ENCODE peak calls at places on chromosomes 5 and 9, in seven cellular contexts. B is K562, X is GM23338, J is IMR-90, C is mesendoderm, W is PC-9, N is DND-41. A is an unnamed sample.
A peak's percentile ranks its signal among the peaks of the same experiment; 100 is the strongest.

GRCh38 chr5:60586307-60586901 is 113.6 kb downstream of the DEPDC1B start:
- DNase-seq in X (peak; percentile 33), C (peak; percentile 5), W (no peak), J (peak; percentile 50), B (no peak), N (no peak), A (peak; percentile 68)

GRCh38 chr9:91678807-91679206 is 255.2 kb upstream of the NFIL3 start:
- DNase-seq in C (peak; percentile 44), W (no peak), B (no peak), J (no peak), X (peak; percentile 28), N (no peak), A (no peak)

GRCh38 chr5:676699-677076 is 16.5 kb downstream of the TPPP start:
- DNase-seq in J (no peak), N (no peak), X (no peak), C (no peak), W (no peak), B (no peak), A (no peak)

GRCh38 chr5:39164016-39164415 is 55.3 kb downstream of the FYB1 start:
- DNase-seq in W (no peak), B (no peak), X (no peak), C (no peak), N (peak; percentile 70), J (no peak), A (no peak)

GRCh38 chr9:2178034-2178734 is 163.0 kb downstream of the SMARCA2 start:
- DNase-seq in C (peak; percentile 26), W (no peak), X (no peak), B (no peak), J (no peak), N (no peak), A (no peak)

GRCh38 chr9:125099816-125100215 is 43.5 kb downstream of the SCAI start:
- DNase-seq in J (no peak), W (no peak), N (no peak), C (no peak), B (no peak), X (no peak), A (no peak)

GRCh38 chr5:1754531-1755220 is 45.0 kb downstream of the MRPL36 start:
- DNase-seq in W (no peak), B (no peak), X (no peak), N (no peak), J (no peak), C (no peak), A (no peak)

GRCh38 chr5:74179183-74179582 is 461.3 kb downstream of the ENC1 start:
- DNase-seq in X (no peak), C (peak; percentile 26), J (peak; percentile 97), N (no peak), W (no peak), B (no peak), A (no peak)

GRCh38 chr5:180631549-180632392 is 17.6 kb downstream of the FLT4 start:
- DNase-seq in J (no peak), W (no peak), N (no peak), C (no peak), X (no peak), B (no peak), A (no peak)

GRCh38 chr5:10351199-10351881 is 2.2 kb upstream of the MARCHF6 start:
- DNase-seq in X (no peak), B (peak; percentile 64), C (peak; percentile 71), N (no peak), W (peak; percentile 45), J (peak; percentile 91), A (no peak)

GRCh38 chr5:73122875-73123810 is 2.8 kb downstream of the TMEM171 start:
- DNase-seq in J (peak; percentile 46), X (peak; percentile 66), B (no peak), W (no peak), C (peak; percentile 26), N (no peak), A (no peak)

GRCh38 chr9:92658611-92659010 is 11.3 kb downstream of the IPPK start:
- DNase-seq in B (no peak), C (no peak), J (no peak), N (no peak), X (no peak), W (no peak), A (no peak)

GRCh38 chr9:137630684-137631083 is 11.9 kb downstream of the EHMT1 start:
- DNase-seq in J (no peak), N (no peak), W (no peak), C (no peak), X (no peak), B (no peak), A (no peak)

GRCh38 chr9:98929096-98929495 is 14.6 kb upstream of the COL15A1 start:
- DNase-seq in N (no peak), X (no peak), J (peak; percentile 83), C (no peak), W (no peak), B (no peak), A (no peak)

GRCh38 chr9:14323969-14324366 is 10.0 kb upstream of the NFIB start:
- DNase-seq in C (no peak), B (no peak), N (no peak), X (no peak), W (no peak), J (no peak), A (no peak)

GRCh38 chr5:21802869-21803490 is 1050.2 kb downstream of the CDH12 start:
- DNase-seq in C (peak; percentile 43), J (peak; percentile 56), N (no peak), B (no peak), X (peak; percentile 54), W (no peak), A (peak; percentile 73)

GRCh38 chr5:1080414-1080813 is 31.4 kb downstream of the SLC12A7 start:
- DNase-seq in J (no peak), B (no peak), W (no peak), C (no peak), N (no peak), X (no peak), A (no peak)

GRCh38 chr5:134149571-134150303 is 27.0 kb downstream of the SKP1 start:
- DNase-seq in N (no peak), J (peak; percentile 33), B (no peak), X (no peak), W (no peak), C (no peak), A (no peak)

DNA sequence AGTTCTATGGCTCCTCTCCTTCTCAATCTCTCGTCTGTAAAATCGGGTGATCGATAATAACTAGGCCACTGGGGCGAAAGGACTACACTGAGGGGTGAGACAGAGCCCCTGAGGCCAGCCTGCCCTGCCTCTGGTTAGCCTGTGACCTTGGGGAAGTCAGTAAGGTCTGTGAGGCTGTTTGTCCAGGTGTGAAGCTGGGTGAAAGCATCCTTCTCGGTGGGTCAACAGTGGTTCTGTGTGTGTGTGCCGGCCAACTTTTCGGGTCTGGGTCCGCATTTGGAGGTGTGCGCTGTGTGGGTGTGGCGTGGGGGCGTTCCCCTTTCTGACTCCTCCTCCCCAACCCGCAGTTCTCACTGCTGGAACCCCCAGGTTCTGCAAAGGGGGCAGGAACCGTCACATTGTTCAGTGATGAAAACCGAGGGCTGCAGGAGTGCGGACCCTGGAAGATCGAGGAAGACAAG is 5.0 kb upstream of the RNF44 start:
- DNase-seq in B (peak; percentile 61), C (no peak), J (no peak), W (no peak), X (no peak), N (peak; percentile 38), A (peak; percentile 81)
- H3K4me3 ChIP-seq in B (peak overlapping the region; percentile 51), C (peak overlapping the region; percentile 51), J (peak overlapping the region; percentile 46), W (peak overlapping the region; percentile 84), X (peak overlapping the region; percentile 84), N (no peak overlapping the region), A (peak overlapping the region; percentile 86)

DNA sequence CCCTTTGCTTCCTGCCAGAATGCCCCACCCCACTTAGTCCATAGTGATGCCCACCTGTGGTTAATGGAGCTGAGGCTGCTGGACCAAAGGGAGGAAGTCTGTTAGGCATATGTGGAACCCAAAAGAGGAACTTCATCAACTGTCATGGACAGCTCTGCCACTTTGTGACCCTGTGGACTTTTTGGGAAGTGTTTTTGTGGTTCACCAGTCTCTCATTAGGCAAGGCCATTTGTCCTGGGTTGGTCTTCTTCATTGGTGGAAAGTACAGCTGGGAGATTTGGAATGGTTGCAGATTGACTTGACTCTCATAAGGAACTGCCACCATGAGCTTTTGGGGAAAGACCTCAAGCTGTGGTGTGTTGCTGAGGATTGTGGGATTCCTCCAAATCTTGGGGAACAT is 31.9 kb upstream of the IL12B start:
- DNase-seq in W (no peak), X (no peak), J (no peak), C (no peak), N (no peak), B (no peak), A (no peak)
- H3K27ac ChIP-seq in W (no peak overlapping the region), X (no peak overlapping the region), J (no peak overlapping the region), C (no peak overlapping the region), N (no peak overlapping the region), B (no peak overlapping the region), A (no peak overlapping the region)

GRCh38 chr5:104298518-104298917 is 735.9 kb upstream of the NUDT12 start:
- DNase-seq in X (no peak), J (no peak), C (no peak), W (no peak), N (no peak), B (no peak), A (no peak)

GRCh38 chr5:104305602-104306001 is 743.0 kb upstream of the NUDT12 start:
- DNase-seq in J (no peak), X (no peak), B (no peak), W (no peak), C (no peak), N (no peak), A (no peak)

GRCh38 chr5:104297076-104297475 is 734.5 kb upstream of the NUDT12 start:
- DNase-seq in N (no peak), J (no peak), C (peak; percentile 67), W (no peak), B (no peak), X (no peak), A (no peak)

DNA sequence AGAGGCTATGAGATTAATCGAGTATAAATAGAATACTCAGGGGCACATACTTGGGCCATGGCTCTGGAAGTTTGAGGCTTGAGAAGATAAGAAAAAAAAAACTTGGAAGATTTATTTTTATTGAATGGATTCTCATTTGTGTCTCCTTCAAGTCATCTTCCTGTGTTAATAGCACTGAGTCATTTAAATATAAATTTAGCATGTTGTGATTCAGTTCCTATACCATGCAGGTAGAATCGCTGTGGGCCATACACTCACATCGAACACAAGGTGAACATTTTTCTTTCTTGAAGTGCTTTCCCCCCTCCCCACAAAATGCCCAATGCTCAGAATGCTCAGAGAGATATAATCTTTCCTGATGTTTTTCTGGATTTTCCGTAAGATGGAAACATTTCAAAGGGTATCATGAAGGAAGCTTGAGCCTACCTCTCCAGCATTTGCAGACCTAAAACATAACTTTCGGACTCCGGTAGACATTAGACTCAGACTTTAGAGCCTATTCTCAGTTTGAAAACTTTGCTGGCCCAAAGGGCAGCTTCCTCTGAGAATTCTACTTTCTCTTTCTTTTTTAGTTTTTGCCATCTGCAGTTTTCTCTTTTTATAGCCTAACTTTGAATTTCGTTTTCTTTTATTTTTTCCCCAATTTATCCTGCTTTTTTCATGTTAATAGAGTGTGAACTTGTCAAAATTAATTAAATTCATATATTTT is 737.6 kb upstream of the NUDT12 start:
- DNase-seq in X (no peak), C (no peak), J (no peak), B (no peak), N (no peak), W (no peak), A (no peak)
- H3K4me2 ChIP-seq in X (no peak overlapping the region), C (no peak overlapping the region), J (no peak overlapping the region), B (no peak overlapping the region), N (no peak overlapping the region), W (no peak overlapping the region), A (no peak overlapping the region)

DNA sequence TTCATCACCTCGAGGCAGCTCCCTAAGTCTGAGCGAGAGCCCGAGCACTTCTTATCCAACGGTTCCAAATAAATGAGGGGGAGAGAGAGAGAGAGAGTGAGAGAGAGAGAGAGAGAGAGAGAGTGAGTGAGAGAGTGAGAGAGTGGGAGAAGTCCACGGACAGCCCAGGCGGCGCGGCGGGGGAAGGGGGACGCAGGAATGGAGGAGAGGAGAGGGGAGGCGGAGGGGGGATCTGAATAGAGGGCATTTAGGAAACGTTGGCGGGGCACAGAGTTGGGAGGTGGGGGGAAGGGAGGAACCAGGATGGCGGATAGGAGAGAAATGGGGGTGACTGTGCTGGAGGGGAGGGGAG is 481 bp upstream of the BASP1 start:
- DNase-seq in C (peak; percentile 78), N (no peak), X (peak; percentile 74), W (no peak), J (peak; percentile 51), B (no peak), A (no peak)
- H3K4me3 ChIP-seq in C (peak overlapping the region; percentile 54), N (no peak overlapping the region), X (peak overlapping the region; percentile 79), W (no peak overlapping the region), J (peak overlapping the region; percentile 49), B (no peak overlapping the region), A (peak overlapping the region; percentile 49)